ENCODE peak calls at places on chromosomes 16 and 17, in eight cellular contexts. I is A549, A is endothelial cell, E is cardiac fibroblast, F is AG10803, G is AG04450, Y is PC-9, W is prostate gland. B is an unnamed sample.

GRCh38 chr16:69069504-69069903 is 35.9 kb upstream of the HAS3 start:
- DNase-seq in I (no peak), A (no peak), E (no peak), F (no peak), G (no peak), Y (no peak), W (no peak), B (no peak)

GRCh38 chr17:65041518-65041917 is 15.0 kb downstream of the GNA13 start:
- DNase-seq in I (no peak), A (no peak), E (no peak), F (no peak), G (no peak), Y (no peak), W (no peak), B (no peak)

GRCh38 chr17:29574732-29575510 is 6.4 kb downstream of the TP53I13 start:
- DNase-seq in I (no peak), A (no peak), E (no peak), F (no peak), G (no peak), Y (no peak), W (no peak), B (no peak)

GRCh38 chr17:21263351-21263750 is 10.1 kb upstream of the NATD1 start:
- DNase-seq in I (no peak), A (no peak), E (peak), F (peak), G (no peak), Y (no peak), W (no peak), B (no peak)

GRCh38 chr16:67114793-67115192 is 5.1 kb downstream of the PHAF1 start:
- DNase-seq in I (no peak), A (no peak), E (no peak), F (peak), G (no peak), Y (no peak), W (no peak), B (no peak)

GRCh38 chr17:18261146-18261515 is 669 bp downstream of the MIEF2 start:
- DNase-seq in I (peak), A (no peak), E (peak), F (peak), G (no peak), Y (peak), W (peak), B (no peak)

GRCh38 chr17:10135539-10136257 is 62.7 kb downstream of the GAS7 start:
- DNase-seq in I (no peak), A (no peak), E (peak), F (peak), G (no peak), Y (no peak), W (no peak), B (no peak)

GRCh38 chr17:35170968-35171771 is 23.0 kb downstream of the SLC35G3 start:
- DNase-seq in I (peak), A (no peak), E (peak), F (peak), G (no peak), Y (no peak), W (no peak), B (no peak)

GRCh38 chr16:22007509-22008214 is at the start of gene MOSMO:
- DNase-seq in I (peak), A (peak), E (peak), F (peak), G (no peak), Y (peak), W (peak), B (peak)

GRCh38 chr16:89319883-89320716 is 102.6 kb downstream of the ZNF778 start:
- DNase-seq in I (peak), A (no peak), E (peak), F (peak), G (no peak), Y (peak), W (no peak), B (no peak)

GRCh38 chr17:82031303-82031884 is at the start of gene RAC3:
- DNase-seq in I (no peak), A (no peak), E (no peak), F (no peak), G (no peak), Y (peak), W (no peak), B (no peak)

GRCh38 chr17:81295031-81295677 is at the start of gene SLC38A10:
- DNase-seq in I (peak), A (peak), E (peak), F (peak), G (peak), Y (peak), W (peak), B (peak)

GRCh38 chr16:1351582-1352362 is at the start of the genes GNPTG and TSR3:
- DNase-seq in I (peak), A (peak), E (peak), F (peak), G (peak), Y (peak), W (peak), B (peak)

GRCh38 chr16:27230562-27230991 is 27.3 kb downstream of the KDM8 start:
- DNase-seq in I (no peak), A (no peak), E (no peak), F (no peak), G (no peak), Y (no peak), W (no peak), B (no peak)

GRCh38 chr16:85448557-85449194 is 164.4 kb upstream of the GSE1 start:
- DNase-seq in I (no peak), A (no peak), E (no peak), F (no peak), G (no peak), Y (no peak), W (no peak), B (no peak)

GRCh38 chr17:7354262-7354781 is 634 bp upstream of the TMEM95 start:
- DNase-seq in I (no peak), A (no peak), E (peak), F (peak), G (no peak), Y (no peak), W (no peak), B (peak)

GRCh38 chr17:51029568-51030463 is 90.9 kb downstream of the SPAG9 start:
- DNase-seq in I (no peak), A (no peak), E (peak), F (peak), G (no peak), Y (no peak), W (no peak), B (no peak)

GRCh38 chr17:78351449-78352006 is 8.3 kb downstream of the SOCS3 start:
- DNase-seq in I (no peak), A (no peak), E (peak), F (peak), G (peak), Y (no peak), W (peak), B (no peak)

GRCh38 chr16:714558-715447 is at the start of gene METRN:
- DNase-seq in I (peak), A (peak), E (peak), F (peak), G (no peak), Y (peak), W (peak), B (peak)

GRCh38 chr17:58187675-58188074 is 4.9 kb upstream of the EPX start:
- DNase-seq in I (no peak), A (no peak), E (no peak), F (no peak), G (no peak), Y (no peak), W (no peak), B (no peak)

GRCh38 chr16:19135896-19136438 is 22.2 kb downstream of the ITPRIPL2 start:
- DNase-seq in I (peak), A (no peak), E (peak), F (peak), G (no peak), Y (peak), W (peak), B (no peak)

GRCh38 chr17:51850206-51850605 is 308.3 kb downstream of the CA10 start:
- DNase-seq in I (no peak), A (no peak), E (no peak), F (no peak), G (no peak), Y (no peak), W (no peak), B (no peak)

GRCh38 chr16:4209657-4210056 is 32.2 kb downstream of the SRL start:
- DNase-seq in I (no peak), A (no peak), E (no peak), F (no peak), G (no peak), Y (no peak), W (no peak), B (no peak)

GRCh38 chr16:5062790-5063765 is 2.7 kb downstream of the C16orf89 start:
- DNase-seq in I (no peak), A (no peak), E (no peak), F (no peak), G (no peak), Y (no peak), W (no peak), B (no peak)

GRCh38 chr17:17073627-17074521 is 31.6 kb downstream of the MPRIP start:
- DNase-seq in I (no peak), A (no peak), E (peak), F (peak), G (no peak), Y (no peak), W (no peak), B (no peak)

GRCh38 chr16:56047307-56048234 is 143.7 kb upstream of the GNAO1 start:
- DNase-seq in I (no peak), A (no peak), E (no peak), F (no peak), G (no peak), Y (no peak), W (no peak), B (no peak)

GRCh38 chr16:56042416-56042815 is 148.9 kb upstream of the GNAO1 start:
- DNase-seq in I (no peak), A (no peak), E (no peak), F (no peak), G (no peak), Y (no peak), W (no peak), B (no peak)

GRCh38 chr16:56038564-56039098 is 152.7 kb upstream of the GNAO1 start:
- DNase-seq in I (no peak), A (no peak), E (no peak), F (no peak), G (no peak), Y (no peak), W (no peak), B (no peak)

DNA sequence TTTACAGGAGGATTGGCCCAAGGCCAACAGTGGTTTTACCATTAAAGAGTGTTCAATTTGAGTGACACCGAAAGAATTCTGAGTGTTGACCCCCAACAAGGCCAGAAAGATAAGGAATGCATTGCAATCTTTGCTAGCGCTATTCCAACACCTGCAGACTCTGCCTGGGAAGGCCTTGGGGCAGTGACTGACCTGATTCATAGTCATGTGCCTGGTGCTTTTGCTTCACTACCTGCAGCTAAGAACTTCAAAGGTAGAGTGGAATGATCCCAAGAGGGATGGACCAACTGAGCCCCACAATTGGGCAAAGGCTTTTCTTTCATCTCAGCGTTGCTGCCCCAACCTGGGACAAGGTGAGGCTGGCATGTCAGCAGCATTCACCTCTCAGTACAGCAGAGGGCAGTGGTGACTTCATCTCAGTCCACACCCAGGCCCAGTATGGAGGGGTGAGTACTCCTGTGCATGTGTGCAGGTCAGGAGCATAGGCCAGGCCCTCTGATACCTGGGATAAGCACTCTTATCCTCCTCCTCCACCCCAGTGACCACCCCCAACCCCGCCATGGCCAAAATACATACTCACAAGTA is 149.6 kb upstream of the GNAO1 start:
- DNase-seq in I (peak), A (peak), E (peak), F (no peak), G (no peak), Y (peak), W (no peak), B (no peak)
- TF ChIP-seq CTCF in I (no peak), A (no peak), E (peak), F (peak), G (no peak), Y (peak), W (peak), B (peak)

GRCh38 chr16:78092755-78093154 is 6.7 kb upstream of the WWOX start:
- DNase-seq in I (no peak), A (no peak), E (no peak), F (no peak), G (no peak), Y (no peak), W (no peak), B (no peak)

GRCh38 chr16:78094998-78095397 is 4.5 kb upstream of the WWOX start:
- DNase-seq in I (no peak), A (no peak), E (no peak), F (no peak), G (no peak), Y (no peak), W (no peak), B (no peak)

GRCh38 chr16:78096386-78096785 is 3.1 kb upstream of the WWOX start:
- DNase-seq in I (no peak), A (no peak), E (peak), F (no peak), G (no peak), Y (no peak), W (no peak), B (no peak)

GRCh38 chr16:78091419-78091818 is 8.0 kb upstream of the WWOX start:
- DNase-seq in I (no peak), A (no peak), E (no peak), F (no peak), G (no peak), Y (no peak), W (no peak), B (no peak)

DNA sequence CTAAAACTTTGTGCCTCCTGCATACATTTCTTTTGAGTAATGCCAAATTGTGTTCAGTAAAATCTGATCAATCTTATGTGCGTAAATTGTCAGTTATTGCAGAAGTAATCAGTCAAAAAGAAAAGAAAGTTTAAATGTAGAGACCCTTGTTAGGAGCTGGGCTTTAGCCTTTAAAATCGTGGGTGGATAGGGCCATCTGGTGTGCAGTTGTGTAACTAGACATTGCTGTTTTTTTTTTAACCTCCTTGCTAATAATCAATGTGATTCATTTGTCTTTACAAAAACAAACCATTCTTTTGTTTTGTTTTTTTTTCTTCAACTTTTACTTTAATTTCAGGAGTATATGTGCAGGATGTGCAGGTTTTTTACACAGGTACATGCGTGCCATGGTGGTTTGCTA is 5.3 kb upstream of the WWOX start:
- DNase-seq in I (no peak), A (no peak), E (no peak), F (no peak), G (no peak), Y (no peak), W (no peak), B (no peak)
- TF ChIP-seq CTCF in I (peak), A (no peak), E (no peak), F (no peak), G (peak), Y (no peak), W (no peak), B (peak)

DNA sequence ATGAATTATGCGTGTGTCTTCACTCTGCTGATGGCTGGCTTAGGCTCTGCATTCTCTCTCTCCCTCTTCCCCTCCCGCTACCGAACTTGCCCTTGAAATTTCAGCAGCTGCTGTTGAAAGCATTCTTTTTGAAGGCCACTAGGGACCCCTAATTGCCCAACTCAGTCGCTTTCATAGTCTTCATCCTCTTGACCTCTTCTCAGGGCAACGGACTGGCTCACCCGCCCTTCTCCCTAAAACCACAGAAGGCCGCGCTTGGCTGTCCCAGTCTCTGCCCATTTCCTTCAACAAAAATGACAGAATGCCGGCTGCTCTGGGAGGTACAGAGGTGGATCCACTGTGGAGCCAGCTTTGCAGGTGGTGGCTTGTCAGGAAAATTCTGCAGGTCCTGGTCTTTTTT is 21.0 kb upstream of the FMNL1 start:
- DNase-seq in I (no peak), A (no peak), E (peak), F (peak), G (no peak), Y (no peak), W (no peak), B (no peak)
- TF ChIP-seq CTCF in I (no peak), A (no peak), E (no peak), F (no peak), G (no peak), Y (no peak), W (no peak), B (no peak)

GRCh38 chr17:49707246-49707607 is 537 bp downstream of the SLC35B1 start:
- DNase-seq in I (peak), A (no peak), E (peak), F (no peak), G (no peak), Y (no peak), W (no peak), B (no peak)
- TF ChIP-seq CTCF in I (no peak), A (no peak), E (peak), F (no peak), G (no peak), Y (no peak), W (no peak), B (no peak)

GRCh38 chr17:19339341-19339815 is 23.1 kb downstream of the B9D1 start:
- DNase-seq in I (no peak), A (no peak), E (no peak), F (no peak), G (no peak), Y (no peak), W (no peak), B (no peak)

GRCh38 chr17:19337712-19338023 is 24.9 kb downstream of the B9D1 start:
- DNase-seq in I (no peak), A (no peak), E (no peak), F (no peak), G (no peak), Y (no peak), W (no peak), B (no peak)

GRCh38 chr17:19335951-19336631 is 26.4 kb downstream of the B9D1 start:
- DNase-seq in I (no peak), A (no peak), E (no peak), F (no peak), G (no peak), Y (no peak), W (no peak), B (no peak)

GRCh38 chr17:19338031-19338990 is 24.2 kb downstream of the B9D1 start:
- DNase-seq in I (peak), A (peak), E (peak), F (peak), G (no peak), Y (peak), W (peak), B (peak)

DNA sequence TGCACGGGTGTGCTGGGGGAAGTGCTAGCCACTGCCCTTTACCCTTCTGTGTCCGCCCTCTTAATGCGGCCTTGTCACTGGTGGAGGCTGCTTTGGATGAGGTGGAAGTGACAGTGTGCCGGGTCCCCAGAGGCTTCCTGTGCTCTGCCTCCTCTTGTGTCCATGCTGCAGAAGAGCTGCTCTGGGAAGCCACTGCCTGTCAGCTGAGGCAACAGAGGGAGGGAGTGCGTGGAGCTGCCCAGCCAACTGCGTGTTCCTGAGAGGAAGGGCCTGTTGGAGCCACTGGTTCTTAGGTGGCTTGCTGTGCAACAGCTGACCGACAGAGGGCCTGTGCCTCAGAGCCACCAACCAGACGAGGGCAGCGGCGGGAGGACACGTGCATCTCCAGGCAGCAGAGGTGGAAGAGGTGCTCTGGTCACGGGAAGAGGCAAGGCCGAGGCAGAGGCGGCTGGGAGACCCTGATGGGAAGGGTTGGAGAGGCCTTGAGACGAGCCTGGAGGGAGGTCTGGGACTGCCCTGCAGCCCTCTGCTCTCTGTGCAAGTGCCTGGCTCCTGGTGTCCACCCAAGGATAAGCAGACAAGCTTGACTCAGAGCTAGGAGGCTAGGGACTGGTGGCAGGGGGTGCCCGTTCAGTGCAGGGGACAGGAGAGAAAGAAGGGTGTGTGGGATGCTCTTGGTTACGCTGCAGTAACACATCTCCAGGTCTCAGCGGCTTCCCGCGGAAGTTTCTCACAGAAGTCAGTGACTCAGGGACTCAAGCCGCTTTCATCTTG is 25.4 kb downstream of the B9D1 start:
- DNase-seq in I (no peak), A (no peak), E (no peak), F (no peak), G (no peak), Y (no peak), W (no peak), B (no peak)
- TF ChIP-seq CTCF in I (no peak), A (no peak), E (no peak), F (peak), G (no peak), Y (no peak), W (no peak), B (no peak)

GRCh38 chr16:9134739-9135138 is 43.3 kb downstream of the HAPSTR1 start:
- DNase-seq in I (peak), A (peak), E (peak), F (peak), G (no peak), Y (peak), W (no peak), B (peak)
- TF ChIP-seq CTCF in I (peak), A (peak), E (peak), F (peak), G (peak), Y (peak), W (peak), B (peak)

B was measured in neural crest cell.